ENCODE peak calls at places on chromosomes 16 and 17, in nine cellular contexts. T is mesendoderm; Q is left ventricle myocardium inferior; S is IMR-90; P is CD4-positive, alpha-beta T cell; H is heart right ventricle; X is effector memory CD4-positive, alpha-beta T cell; G is mesenchymal stem cell; I is uterus. U is an unnamed sample. For H3K27me3, the result is how much of the 10 kb centered on the place peaks cover.

GRCh38 chr17:16922386-16923096 is 49.4 kb downstream of the TNFRSF13B start:
- DNase-seq in S (peak), Q (no peak), G (no peak), H (no peak), T (peak), X (no peak), I (no peak), P (no peak), U (peak)

GRCh38 chr16:31664683-31665482 is 137.2 kb downstream of the AHSP start:
- DNase-seq in G (no peak), P (no peak), S (peak), H (no peak), T (no peak), I (no peak), Q (no peak), X (no peak), U (no peak)

GRCh38 chr16:65318590-65319267 is 196.9 kb upstream of the CDH11 start:
- DNase-seq in G (no peak), I (no peak), T (peak), S (no peak), P (no peak), Q (no peak), X (no peak), H (no peak), U (no peak)

GRCh38 chr17:2545393-2545792 is 33.7 kb upstream of the METTL16 start:
- DNase-seq in Q (peak), X (no peak), T (peak), I (no peak), H (peak), S (no peak), G (peak), P (no peak), U (peak)

GRCh38 chr16:64152010-64152767 is 969.7 kb downstream of the CDH11 start:
- DNase-seq in T (no peak), P (no peak), I (no peak), Q (no peak), X (no peak), S (no peak), H (no peak), G (no peak), U (no peak)

GRCh38 chr16:27718767-27719445 is 169.0 kb downstream of the KATNIP start:
- DNase-seq in Q (no peak), P (no peak), G (no peak), H (no peak), T (no peak), I (no peak), X (no peak), S (no peak), U (peak)

GRCh38 chr16:87487361-87487924 is 5.4 kb downstream of the ZCCHC14 start:
- DNase-seq in Q (peak), S (no peak), I (no peak), P (no peak), X (peak), T (peak), H (no peak), G (no peak), U (peak)

GRCh38 chr17:8799001-8799850 is at the start of gene MFSD6L:
- DNase-seq in T (peak), X (no peak), G (no peak), P (no peak), I (no peak), Q (no peak), S (no peak), H (no peak), U (peak)

GRCh38 chr17:78817123-78817522 is 23.5 kb downstream of the USP36 start:
- DNase-seq in P (peak), Q (no peak), I (no peak), G (no peak), T (no peak), S (no peak), X (peak), H (no peak), U (peak)

GRCh38 chr17:83100853-83101391 is 21.5 kb downstream of the METRNL start:
- DNase-seq in P (no peak), T (no peak), H (no peak), I (no peak), Q (no peak), X (no peak), S (no peak), G (no peak), U (no peak)

GRCh38 chr17:59620518-59621259 is 994 bp downstream of the CLTC start:
- DNase-seq in G (peak), T (peak), H (peak), S (no peak), P (peak), Q (peak), X (peak), I (peak), U (peak)

GRCh38 chr17:43021739-43022512 is at the start of gene VAT1:
- DNase-seq in H (peak), T (peak), S (peak), X (peak), G (peak), Q (peak), I (peak), P (peak), U (peak)

GRCh38 chr17:77690271-77691161 is 268.0 kb upstream of the TNRC6C start:
- DNase-seq in P (no peak), H (peak), I (no peak), T (no peak), G (no peak), S (no peak), X (no peak), Q (no peak), U (no peak)

GRCh38 chr17:63665527-63666214 is 34.3 kb downstream of the LIMD2 start:
- DNase-seq in S (no peak), I (no peak), G (no peak), T (no peak), Q (no peak), H (peak), P (no peak), X (no peak), U (no peak)

GRCh38 chr16:3880623-3881498 is at the start of gene CREBBP:
- DNase-seq in X (peak), G (peak), S (peak), Q (peak), H (peak), I (peak), T (peak), P (peak), U (peak)

GRCh38 chr16:21197115-21197514 is 14.3 kb downstream of the ZP2 start:
- DNase-seq in X (no peak), G (no peak), I (no peak), P (no peak), H (no peak), T (no peak), Q (no peak), S (no peak), U (no peak)

GRCh38 chr17:82647593-82648164 is 565 bp downstream of the WDR45B start:
- DNase-seq in G (peak), X (peak), T (peak), I (peak), S (no peak), H (peak), Q (no peak), P (peak), U (peak)

GRCh38 chr17:41967141-41967920 is 736 bp downstream of the CNP start:
- DNase-seq in T (peak), P (peak), Q (peak), H (no peak), I (no peak), X (no peak), S (no peak), G (no peak), U (no peak)

GRCh38 chr16:11134722-11135121 is 121.3 kb downstream of the SOCS1 start:
- DNase-seq in X (no peak), T (no peak), G (no peak), H (no peak), S (no peak), Q (no peak), P (no peak), I (no peak), U (no peak)

GRCh38 chr16:13435415-13435814 is 484.5 kb upstream of the ERCC4 start:
- DNase-seq in G (no peak), X (no peak), T (no peak), P (no peak), Q (no peak), S (no peak), I (no peak), H (no peak), U (no peak)

GRCh38 chr17:72205357-72205756 is 84.5 kb downstream of the SOX9 start:
- DNase-seq in S (no peak), Q (no peak), X (no peak), T (peak), G (no peak), I (no peak), P (no peak), H (no peak), U (no peak)

GRCh38 chr17:65156835-65157565 is 19.8 kb downstream of the RGS9 start:
- DNase-seq in T (no peak), X (no peak), G (no peak), H (no peak), S (no peak), P (no peak), I (no peak), Q (no peak), U (peak)

GRCh38 chr17:65058151-65058550 is 1.6 kb upstream of the GNA13 start:
- DNase-seq in T (peak), P (no peak), G (no peak), X (no peak), H (no peak), I (no peak), S (no peak), Q (no peak), U (no peak)

GRCh38 chr17:74852237-74853047 is 7.2 kb downstream of the GRIN2C start:
- DNase-seq in S (no peak), P (peak), I (no peak), T (peak), H (no peak), Q (no peak), X (peak), G (no peak), U (peak)
- H3K27me3 ChIP-seq in S (half or more), P (half or more), I (under half), T (under half), H (half or more), Q (half or more), X (under half), G (half or more), U (under half)

GRCh38 chr17:34762078-34762477 is 182.7 kb downstream of the TMEM132E start:
- DNase-seq in P (no peak), S (no peak), X (no peak), Q (no peak), G (no peak), T (no peak), H (no peak), I (no peak), U (no peak)
- H3K27me3 ChIP-seq in P (under half), S (under half), X (under half), Q (under half), G (under half), T (under half), H (under half), I (under half), U (under half)

GRCh38 chr16:49278567-49278827 is 3.1 kb downstream of the CBLN1 start:
- DNase-seq in T (no peak), H (no peak), P (no peak), G (no peak), Q (no peak), I (no peak), X (no peak), S (no peak), U (no peak)
- H3K27me3 ChIP-seq in T (half or more), H (half or more), P (half or more), G (half or more), Q (half or more), I (half or more), X (under half), S (half or more), U (under half)

DNA sequence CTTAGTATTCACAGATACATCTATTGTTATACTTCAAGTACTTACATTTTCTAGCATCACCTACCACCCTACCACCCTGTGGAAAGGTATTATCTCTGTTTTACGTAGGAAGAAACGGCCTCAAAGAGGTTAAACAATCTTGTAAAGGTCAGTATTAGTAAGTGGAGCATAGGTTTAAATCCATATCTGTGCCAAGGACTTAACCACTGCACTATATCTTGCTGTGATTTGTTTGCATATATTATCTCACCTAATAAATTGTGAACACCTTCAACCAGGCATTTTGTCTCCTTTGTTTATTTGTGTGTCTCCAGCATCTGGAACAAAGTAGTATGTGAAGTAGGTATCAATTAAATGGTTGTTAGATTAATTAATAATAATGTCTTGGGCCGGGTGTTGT is 27.3 kb downstream of the IGF2BP1 start:
- DNase-seq in X (no peak), S (no peak), Q (no peak), I (no peak), H (no peak), P (no peak), T (no peak), G (no peak), U (no peak)
- H3K27me3 ChIP-seq in X (under half), S (under half), Q (half or more), I (under half), H (under half), P (under half), T (under half), G (under half), U (under half)

GRCh38 chr16:23183486-23183862 is 929 bp downstream of the SCNN1G start:
- DNase-seq in Q (no peak), X (no peak), G (no peak), S (no peak), I (no peak), H (no peak), T (no peak), P (no peak), U (no peak)
- H3K27me3 ChIP-seq in Q (half or more), X (under half), G (under half), S (under half), I (under half), H (half or more), T (under half), P (half or more), U (under half)

GRCh38 chr16:180101-180920 is at the start of gene HBQ1:
- DNase-seq in H (no peak), T (peak), G (peak), Q (peak), I (no peak), X (no peak), S (no peak), P (no peak), U (peak)
- H3K27me3 ChIP-seq in H (half or more), T (under half), G (under half), Q (half or more), I (under half), X (under half), S (under half), P (under half), U (under half)